ENCODE peak calls at places on chromosomes 6 and 20, in nine cellular contexts. S is PC-3, Y is A549, V is Peyer's patch, R is fibroblast of lung, Q is adrenal gland, X is astrocyte of the spinal cord, A is ovary, K is neural progenitor cell. H is an unnamed sample.

GRCh38 chr6:137224890-137225198 is 5.7 kb upstream of the IFNGR1 start:
- DNase-seq in S (no peak), Y (no peak), V (no peak), R (no peak), Q (no peak), X (no peak), A (no peak), K (no peak), H (no peak)

GRCh38 chr6:133184798-133185380 is 56.3 kb upstream of the EYA4 start:
- DNase-seq in S (peak; percentile 57), Y (peak; percentile 23), V (no peak), R (peak; percentile 77), Q (no peak), X (peak; percentile 41), A (no peak), K (peak; percentile 29), H (no peak)

GRCh38 chr20:38073307-38074010 is 39.9 kb downstream of the RPRD1B start:
- DNase-seq in S (peak; percentile 93), Y (peak; percentile 22), V (no peak), R (peak; percentile 99), Q (peak; percentile 70), X (peak; percentile 98), A (peak; percentile 61), K (peak; percentile 64), H (peak; percentile 85)

GRCh38 chr6:14017626-14018475 is 93.1 kb downstream of the RNF182 start:
- DNase-seq in S (no peak), Y (no peak), V (no peak), R (no peak), Q (no peak), X (no peak), A (no peak), K (peak; percentile 35), H (no peak)

GRCh38 chr6:125046107-125046925 is 84.1 kb downstream of the RNF217 start:
- DNase-seq in S (peak; percentile 18), Y (no peak), V (no peak), R (no peak), Q (no peak), X (no peak), A (no peak), K (no peak), H (peak; percentile 6)

GRCh38 chr20:63574829-63575720 is 1.0 kb upstream of the HELZ2 start:
- DNase-seq in S (no peak), Y (no peak), V (no peak), R (peak; percentile 38), Q (no peak), X (no peak), A (no peak), K (no peak), H (no peak)

GRCh38 chr20:49899551-49900383 is 15.6 kb downstream of the SPATA2 start:
- DNase-seq in S (no peak), Y (peak; percentile 49), V (no peak), R (no peak), Q (no peak), X (no peak), A (no peak), K (no peak), H (peak; percentile 39)

GRCh38 chr20:51184289-51184688 is 161.4 kb upstream of the KCNG1 start:
- DNase-seq in S (no peak), Y (no peak), V (no peak), R (peak; percentile 30), Q (no peak), X (peak; percentile 55), A (no peak), K (peak; percentile 16), H (no peak)

GRCh38 chr20:36845288-36845969 is 30.5 kb upstream of the TLDC2 start:
- DNase-seq in S (no peak), Y (no peak), V (no peak), R (no peak), Q (no peak), X (no peak), A (no peak), K (peak; percentile 32), H (no peak)

GRCh38 chr6:149170564-149171452 is 146.7 kb upstream of the TAB2 start:
- DNase-seq in S (no peak), Y (no peak), V (no peak), R (peak; percentile 42), Q (peak; percentile 25), X (no peak), A (no peak), K (no peak), H (no peak)

GRCh38 chr20:41136336-41136694 is 1.0 kb upstream of the PLCG1 start:
- DNase-seq in S (no peak), Y (no peak), V (no peak), R (no peak), Q (no peak), X (no peak), A (no peak), K (no peak), H (no peak)

GRCh38 chr20:61980647-61981583 is 84.8 kb downstream of the TAF4 start:
- DNase-seq in S (peak; percentile 66), Y (peak; percentile 65), V (no peak), R (peak; percentile 8), Q (peak; percentile 76), X (peak; percentile 22), A (no peak), K (peak; percentile 60), H (peak; percentile 59)

GRCh38 chr6:43070028-43070632 is 6.0 kb upstream of the PTK7 start:
- DNase-seq in S (peak; percentile 56), Y (peak; percentile 59), V (no peak), R (peak; percentile 87), Q (no peak), X (peak; percentile 72), A (peak; percentile 36), K (peak; percentile 76), H (peak; percentile 37)

GRCh38 chr20:61719691-61720347 is 345.9 kb downstream of the TAF4 start:
- DNase-seq in S (no peak), Y (no peak), V (no peak), R (peak; percentile 5), Q (no peak), X (no peak), A (no peak), K (peak; percentile 26), H (no peak)

GRCh38 chr6:72296375-72296774 is 325.5 kb upstream of the KCNQ5 start:
- DNase-seq in S (no peak), Y (no peak), V (no peak), R (no peak), Q (no peak), X (no peak), A (no peak), K (no peak), H (no peak)

GRCh38 chr6:150787429-150787828 is 78.1 kb upstream of the MTHFD1L start:
- DNase-seq in S (no peak), Y (no peak), V (no peak), R (no peak), Q (no peak), X (no peak), A (no peak), K (no peak), H (no peak)

GRCh38 chr6:41607736-41608135 is 30.5 kb upstream of the MDFI start:
- DNase-seq in S (no peak), Y (no peak), V (no peak), R (no peak), Q (no peak), X (no peak), A (no peak), K (no peak), H (no peak)
- H3K4me3 ChIP-seq in S (no peak overlapping the region), Y (no peak overlapping the region), V (no peak overlapping the region), R (no peak overlapping the region), Q (no peak overlapping the region), X (no peak overlapping the region), A (no peak overlapping the region), K (no peak overlapping the region), H (no peak overlapping the region)

DNA sequence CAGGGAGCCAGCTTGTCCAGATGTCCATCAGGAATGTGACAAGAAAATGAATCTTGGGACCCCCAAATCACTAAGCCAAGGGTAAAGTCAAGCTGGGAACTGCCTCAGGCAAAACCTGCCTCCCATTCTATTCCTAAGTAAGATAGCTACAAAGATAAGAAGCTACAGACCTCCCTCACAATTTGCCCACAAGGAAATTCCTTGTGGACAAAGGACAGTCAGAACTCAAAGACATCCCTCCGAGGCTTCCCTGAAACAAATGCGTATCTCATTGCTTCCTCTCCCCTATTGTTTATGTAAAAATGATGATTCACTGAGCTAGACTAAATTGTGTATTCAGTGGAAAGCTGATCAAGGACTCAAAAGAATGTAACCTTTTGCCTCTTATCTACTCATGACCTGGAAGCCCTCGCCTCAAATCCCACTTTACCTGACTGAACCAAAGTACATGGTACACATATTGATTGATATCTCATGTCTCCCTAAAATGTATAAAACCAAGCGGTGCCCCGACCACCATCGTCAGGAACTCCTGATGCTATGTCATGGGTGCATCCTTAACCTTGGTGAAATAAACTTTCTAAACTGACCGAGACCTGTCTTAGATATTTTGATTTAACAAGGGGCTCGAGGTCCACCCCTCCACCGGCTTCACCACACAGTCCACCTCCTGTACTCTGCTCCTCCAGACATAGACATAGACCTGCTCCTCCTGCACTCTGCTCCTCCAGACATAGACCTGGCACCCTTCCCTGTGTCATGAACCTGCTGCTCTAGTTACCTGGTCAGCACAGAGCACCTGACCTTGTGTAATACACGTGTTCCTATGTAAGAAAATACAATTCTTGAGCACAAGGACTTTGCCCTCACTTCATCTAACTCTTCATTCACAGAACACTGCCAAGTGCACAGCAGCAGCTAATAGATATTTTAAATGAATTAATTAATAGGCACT is 81.4 kb downstream of the WDR27 start:
- DNase-seq in S (peak; percentile 56), Y (peak; percentile 23), V (no peak), R (peak; percentile 38), Q (no peak), X (peak; percentile 53), A (no peak), K (no peak), H (peak; percentile 48)
- H3K4me3 ChIP-seq in S (no peak overlapping the region), Y (no peak overlapping the region), V (no peak overlapping the region), R (no peak overlapping the region), Q (no peak overlapping the region), X (no peak overlapping the region), A (no peak overlapping the region), K (no peak overlapping the region), H (no peak overlapping the region)

GRCh38 chr6:104983776-104984175 is 26.9 kb downstream of the LIN28B start:
- DNase-seq in S (no peak), Y (no peak), V (no peak), R (no peak), Q (no peak), X (no peak), A (no peak), K (no peak), H (no peak)

GRCh38 chr6:104986625-104987024 is 29.7 kb downstream of the LIN28B start:
- DNase-seq in S (no peak), Y (no peak), V (no peak), R (no peak), Q (no peak), X (no peak), A (no peak), K (no peak), H (no peak)

GRCh38 chr6:104984831-104985230 is 27.9 kb downstream of the LIN28B start:
- DNase-seq in S (no peak), Y (no peak), V (no peak), R (no peak), Q (no peak), X (no peak), A (no peak), K (no peak), H (no peak)

GRCh38 chr6:104987218-104987617 is 30.3 kb downstream of the LIN28B start:
- DNase-seq in S (no peak), Y (no peak), V (no peak), R (no peak), Q (no peak), X (no peak), A (no peak), K (no peak), H (no peak)

GRCh38 chr6:104983296-104983695 is 26.4 kb downstream of the LIN28B start:
- DNase-seq in S (no peak), Y (no peak), V (no peak), R (no peak), Q (no peak), X (no peak), A (no peak), K (no peak), H (no peak)
- H3K4me3 ChIP-seq in S (no peak overlapping the region), Y (no peak overlapping the region), V (no peak overlapping the region), R (no peak overlapping the region), Q (no peak overlapping the region), X (no peak overlapping the region), A (no peak overlapping the region), K (no peak overlapping the region), H (no peak overlapping the region)

GRCh38 chr20:1500496-1500895 is 9.3 kb upstream of the SIRPB2 start:
- DNase-seq in S (no peak), Y (no peak), V (no peak), R (no peak), Q (no peak), X (no peak), A (no peak), K (no peak), H (no peak)
- H3K4me3 ChIP-seq in S (no peak overlapping the region), Y (no peak overlapping the region), V (no peak overlapping the region), R (no peak overlapping the region), Q (no peak overlapping the region), X (no peak overlapping the region), A (no peak overlapping the region), K (no peak overlapping the region), H (no peak overlapping the region)